ENCODE peak calls at places on chromosome 17, in four cellular contexts. P is GM12878, V is osteoblast, I is Peyer's patch. K is an unnamed sample.

GRCh38 chr17:61490540-61490975 is 38.3 kb downstream of the TBX4 start:
- DNase-seq in V (peak; percentile 92), I (no peak), P (no peak), K (no peak)

GRCh38 chr17:19332371-19333131 is 30.0 kb downstream of the B9D1 start:
- DNase-seq in P (no peak), V (peak; percentile 45), I (no peak), K (no peak)

GRCh38 chr17:62631936-62632924 is 4.8 kb downstream of the MRC2 start:
- DNase-seq in I (no peak), V (peak; percentile 58), P (no peak), K (no peak)

GRCh38 chr17:70780031-70780430 is 610.7 kb downstream of the KCNJ2 start:
- DNase-seq in V (no peak), I (no peak), P (no peak), K (no peak)

GRCh38 chr17:10197721-10198508 is 491 bp downstream of the GAS7 start:
- DNase-seq in V (no peak), P (no peak), I (no peak), K (peak; percentile 93)

GRCh38 chr17:82061047-82061925 is 4.3 kb downstream of the DUS1L start:
- DNase-seq in I (no peak), P (no peak), V (peak; percentile 86), K (no peak)

GRCh38 chr17:20174588-20175265 is 165.6 kb downstream of the SPECC1 start:
- DNase-seq in P (no peak), V (peak; percentile 71), I (no peak), K (no peak)

GRCh38 chr17:60766778-60767190 is 89.1 kb downstream of the BCAS3 start:
- DNase-seq in P (no peak), V (no peak), I (no peak), K (no peak)

GRCh38 chr17:62723842-62724241 is 84.3 kb downstream of the MARCHF10 start:
- DNase-seq in I (no peak), P (no peak), V (no peak), K (no peak)

GRCh38 chr17:52134641-52135040 is 23.9 kb downstream of the CA10 start:
- DNase-seq in P (no peak), I (peak; percentile 28), V (no peak), K (no peak)

GRCh38 chr17:55089955-55090573 is 121.5 kb downstream of the STXBP4 start:
- DNase-seq in V (no peak), P (peak; percentile 79), I (no peak), K (no peak)

GRCh38 chr17:37502009-37502936 is 12.6 kb downstream of the DUSP14 start:
- DNase-seq in P (no peak), V (no peak), I (no peak), K (no peak)

GRCh38 chr17:17681187-17681743 is at the start of gene RAI1:
- DNase-seq in V (peak; percentile 98), I (peak; percentile 87), P (no peak), K (no peak)

GRCh38 chr17:83173180-83173996 is 94.0 kb downstream of the METRNL start:
- DNase-seq in V (peak; percentile 79), I (peak; percentile 36), P (no peak), K (peak; percentile 41)

GRCh38 chr17:65278050-65278819 is 141.1 kb downstream of the RGS9 start:
- DNase-seq in P (no peak), V (peak; percentile 87), I (peak; percentile 76), K (no peak)

GRCh38 chr17:59707971-59708425 is 544 bp downstream of the VMP1 start:
- DNase-seq in V (no peak), P (no peak), I (no peak), K (no peak)

GRCh38 chr17:68566145-68566738 is 34.9 kb downstream of the FAM20A start:
- DNase-seq in V (no peak), P (no peak), I (no peak), K (no peak)

GRCh38 chr17:74848656-74849399 is 10.9 kb downstream of the GRIN2C start:
- DNase-seq in V (no peak), P (no peak), I (no peak), K (no peak)

GRCh38 chr17:72273301-72274056 is 152.7 kb downstream of the SOX9 start:
- DNase-seq in I (no peak), V (no peak), P (no peak), K (no peak)

GRCh38 chr17:40561871-40562611 is 3.2 kb downstream of the CCR7 start:
- DNase-seq in I (peak; percentile 18), V (peak; percentile 56), P (peak; percentile 78), K (no peak)
- TF ChIP-seq CTCF in I (peak; percentile 11), V (peak; percentile 38), P (peak; percentile 67), K (peak; percentile 39)

DNA sequence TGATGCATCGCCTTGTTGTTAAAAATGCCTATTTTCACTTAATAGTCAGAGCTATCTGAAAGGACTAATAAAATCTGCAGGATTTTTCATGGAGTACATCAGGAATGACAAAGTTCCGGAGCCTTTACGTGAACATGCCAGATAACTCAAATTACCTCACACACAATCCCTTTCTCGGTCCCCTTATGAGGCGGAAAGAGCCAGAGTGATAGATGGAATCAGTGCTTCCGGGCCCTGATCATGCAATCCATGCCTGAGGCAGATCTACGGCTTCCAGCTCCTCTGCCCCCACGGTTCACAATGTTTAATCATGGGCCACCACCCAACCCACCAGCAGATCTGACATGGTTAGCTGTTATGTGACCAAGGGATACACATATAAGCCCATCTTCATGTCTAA is 17.0 kb downstream of the VPS53 start:
- DNase-seq in V (no peak), I (no peak), P (no peak), K (no peak)
- TF ChIP-seq CTCF in V (no peak), I (no peak), P (no peak), K (no peak)

DNA sequence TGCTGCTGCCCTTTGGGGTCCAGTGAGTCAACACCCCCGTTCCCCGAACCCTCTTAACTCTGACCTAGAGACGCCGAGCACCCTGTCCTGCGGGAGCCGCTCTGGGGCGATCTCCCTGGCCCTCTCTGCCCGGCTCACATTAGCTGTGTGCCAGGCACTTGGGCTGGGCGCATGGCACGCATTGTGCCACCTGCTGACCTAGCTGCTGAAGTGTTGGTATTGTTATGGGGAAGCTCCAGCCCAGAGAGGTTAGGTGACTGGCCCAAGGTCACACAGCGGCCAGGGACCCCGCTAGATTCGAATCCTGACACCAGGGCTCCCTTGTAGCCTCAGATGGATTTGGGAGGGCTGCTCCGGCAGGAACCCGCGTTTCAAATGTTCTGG is 1.1 kb downstream of the HSD17B1 start:
- DNase-seq in I (no peak), P (no peak), V (peak; percentile 91), K (no peak)
- TF ChIP-seq CTCF in I (no peak), P (no peak), V (no peak), K (peak; percentile 24)

GRCh38 chr17:77527394-77527793 is 386.6 kb downstream of the SEC14L1 start:
- DNase-seq in V (no peak), I (no peak), P (no peak), K (no peak)

GRCh38 chr17:77530591-77530990 is 389.8 kb downstream of the SEC14L1 start:
- DNase-seq in V (no peak), P (no peak), I (no peak), K (no peak)

GRCh38 chr17:77529328-77529650 is 388.5 kb downstream of the SEC14L1 start:
- DNase-seq in V (peak; percentile 25), P (no peak), I (no peak), K (no peak)

GRCh38 chr17:77527836-77528505 is 387.2 kb downstream of the SEC14L1 start:
- DNase-seq in I (no peak), P (no peak), V (peak; percentile 71), K (no peak)

GRCh38 chr17:77528516-77529327 is 388.0 kb downstream of the SEC14L1 start:
- DNase-seq in V (peak; percentile 82), P (no peak), I (no peak), K (no peak)
- TF ChIP-seq CTCF in V (no peak), P (no peak), I (no peak), K (peak; percentile 58)

DNA sequence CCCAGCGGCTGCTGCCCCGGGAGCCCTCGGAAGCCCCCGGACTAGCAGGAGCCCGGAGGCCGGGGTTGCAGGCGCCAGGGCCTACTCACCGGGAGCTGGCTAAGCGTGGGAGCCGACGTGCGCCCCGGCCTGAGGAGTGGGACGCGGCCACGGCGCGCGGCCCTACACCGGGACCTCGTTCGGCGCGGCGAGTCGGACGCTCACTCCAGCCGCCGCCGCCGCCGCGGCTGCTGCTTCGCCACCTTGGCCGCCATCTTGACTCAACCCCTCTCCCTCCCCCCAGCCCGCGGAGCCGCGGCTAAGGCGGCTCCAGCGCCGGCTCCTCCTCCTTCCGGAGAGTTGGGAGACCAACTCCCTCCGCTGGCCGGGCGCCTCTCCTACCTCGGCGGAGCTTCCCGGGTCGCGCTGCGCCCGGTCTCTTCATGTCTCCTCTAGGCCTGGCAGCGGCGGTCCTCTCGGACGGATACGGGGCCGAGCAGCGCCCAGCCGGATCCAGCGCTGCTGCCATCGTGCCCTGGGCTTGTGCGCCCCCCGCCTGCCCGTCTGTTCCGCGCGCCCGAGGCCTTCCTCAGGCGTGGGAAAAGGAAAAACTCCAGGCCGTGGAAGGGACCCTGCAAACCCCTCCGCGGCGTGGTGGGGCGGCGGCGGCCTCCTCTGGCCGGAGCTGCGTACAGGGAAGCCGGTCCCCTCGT is at the start of gene NCOR1:
- DNase-seq in P (no peak), I (peak; percentile 94), V (peak; percentile 97), K (peak; percentile 98)
- TF ChIP-seq CTCF in P (peak; percentile 13), I (peak; percentile 39), V (peak; percentile 18), K (peak; percentile 71)

GRCh38 chr17:50181601-50182345 is 16.0 kb downstream of the SGCA start:
- DNase-seq in I (no peak), P (no peak), V (no peak), K (peak; percentile 95)
- TF ChIP-seq CTCF in I (no peak), P (no peak), V (no peak), K (peak; percentile 28)

K was measured in chondrocyte.